ENCODE peak calls at places on chromosome X, in four cellular contexts. One of them, this sample, is unnamed.

GRCh38 chrX:41339148-41339547 is 5.2 kb downstream of the DDX3X start:
- DNase-seq in AG08395: no peak
- DNase-seq in EL: no peak
- DNase-seq in epithelial cell of esophagus: no peak
- DNase-seq in this sample: no peak

GRCh38 chrX:10628906-10629305 is 8.5 kb upstream of the MID1 start:
- DNase-seq in EL: peak
- DNase-seq in AG08395: no peak
- DNase-seq in epithelial cell of esophagus: no peak
- DNase-seq in this sample: no peak

GRCh38 chrX:150044556-150044955 is 106.3 kb upstream of the EOLA2 start:
- DNase-seq in EL: peak
- DNase-seq in epithelial cell of esophagus: peak
- DNase-seq in AG08395: no peak
- DNase-seq in this sample: peak

GRCh38 chrX:71492086-71493065 is 40.5 kb upstream of the OGT start:
- DNase-seq in EL: peak
- DNase-seq in AG08395: peak
- DNase-seq in epithelial cell of esophagus: no peak
- DNase-seq in this sample: peak

GRCh38 chrX:103382893-103383292 is 6.6 kb downstream of the BEX3 start:
- DNase-seq in epithelial cell of esophagus: no peak
- DNase-seq in AG08395: no peak
- DNase-seq in EL: no peak
- DNase-seq in this sample: no peak

GRCh38 chrX:140503230-140503585 is 1.7 kb downstream of the SOX3 start:
- DNase-seq in EL: no peak
- DNase-seq in AG08395: no peak
- DNase-seq in epithelial cell of esophagus: no peak
- DNase-seq in this sample: peak

GRCh38 chrX:47187106-47187677 is 6.4 kb upstream of the UBA1 start:
- DNase-seq in AG08395: no peak
- DNase-seq in EL: no peak
- DNase-seq in epithelial cell of esophagus: no peak
- DNase-seq in this sample: peak

GRCh38 chrX:38117485-38117884 is 103.2 kb downstream of the SRPX start:
- DNase-seq in EL: no peak
- DNase-seq in AG08395: no peak
- DNase-seq in epithelial cell of esophagus: peak
- DNase-seq in this sample: no peak

GRCh38 chrX:97616883-97617510 is 733.3 kb downstream of the RPA4 start:
- DNase-seq in AG08395: peak
- DNase-seq in EL: peak
- DNase-seq in epithelial cell of esophagus: peak
- DNase-seq in this sample: peak

GRCh38 chrX:104195489-104196084 is 29.3 kb downstream of the FAM199X start:
- DNase-seq in EL: peak
- DNase-seq in epithelial cell of esophagus: peak
- DNase-seq in AG08395: peak
- DNase-seq in this sample: peak

GRCh38 chrX:10111364-10112148 is 45.2 kb upstream of the CLCN4 start:
- DNase-seq in AG08395: peak
- DNase-seq in EL: no peak
- DNase-seq in epithelial cell of esophagus: no peak
- DNase-seq in this sample: no peak

GRCh38 chrX:153875391-153876111 is 10.4 kb downstream of the L1CAM start:
- DNase-seq in AG08395: peak
- DNase-seq in EL: peak
- DNase-seq in epithelial cell of esophagus: peak
- DNase-seq in this sample: peak

GRCh38 chrX:349196-349595 is 30.6 kb upstream of the GTPBP6 start:
- DNase-seq in AG08395: no peak
- DNase-seq in epithelial cell of esophagus: no peak
- DNase-seq in EL: no peak
- DNase-seq in this sample: no peak

GRCh38 chrX:50762578-50762977 is 51.4 kb downstream of the SHROOM4 start:
- DNase-seq in AG08395: no peak
- DNase-seq in EL: no peak
- DNase-seq in epithelial cell of esophagus: peak
- DNase-seq in this sample: no peak

GRCh38 chrX:50471390-50471789 is 765 bp upstream of the DGKK start:
- DNase-seq in AG08395: no peak
- DNase-seq in EL: no peak
- DNase-seq in epithelial cell of esophagus: no peak
- DNase-seq in this sample: peak

GRCh38 chrX:132292753-132293152 is 73.5 kb upstream of the RAP2C start:
- DNase-seq in AG08395: peak
- DNase-seq in epithelial cell of esophagus: peak
- DNase-seq in EL: peak
- DNase-seq in this sample: peak

GRCh38 chrX:131704136-131704695 is 160.3 kb downstream of the OR13H1 start:
- DNase-seq in EL: peak
- DNase-seq in AG08395: peak
- DNase-seq in epithelial cell of esophagus: no peak
- DNase-seq in this sample: peak

GRCh38 chrX:7316280-7316679 is 168.3 kb upstream of the PUDP start:
- DNase-seq in EL: no peak
- DNase-seq in epithelial cell of esophagus: peak
- DNase-seq in AG08395: peak
- DNase-seq in this sample: no peak

GRCh38 chrX:17405225-17405969 is 30.4 kb downstream of the NHS start:
- DNase-seq in EL: peak
- DNase-seq in epithelial cell of esophagus: peak
- DNase-seq in AG08395: peak
- DNase-seq in this sample: no peak

GRCh38 chrX:30906726-30907125 is 17.7 kb upstream of the TAB3 start:
- DNase-seq in AG08395: peak
- DNase-seq in EL: peak
- DNase-seq in epithelial cell of esophagus: peak
- DNase-seq in this sample: no peak

GRCh38 chrX:44088755-44089154 is 115.6 kb upstream of the NDP start:
- DNase-seq in EL: no peak
- DNase-seq in AG08395: peak
- DNase-seq in epithelial cell of esophagus: no peak
- DNase-seq in this sample: no peak

GRCh38 chrX:133250184-133251080 is 32.3 kb upstream of the TFDP3 start:
- DNase-seq in AG08395: no peak
- DNase-seq in epithelial cell of esophagus: no peak
- DNase-seq in EL: no peak
- DNase-seq in this sample: peak

GRCh38 chrX:109773374-109773773 is 40.3 kb upstream of the ACSL4 start:
- DNase-seq in epithelial cell of esophagus: no peak
- DNase-seq in EL: no peak
- DNase-seq in AG08395: no peak
- DNase-seq in this sample: no peak

GRCh38 chrX:78540171-78540570 is 119.0 kb downstream of the RTL3 start:
- DNase-seq in EL: peak
- DNase-seq in epithelial cell of esophagus: no peak
- DNase-seq in AG08395: no peak
- DNase-seq in this sample: no peak

GRCh38 chrX:37543324-37543723 is 28.1 kb upstream of the LANCL3 start:
- DNase-seq in EL: no peak
- DNase-seq in epithelial cell of esophagus: no peak
- DNase-seq in AG08395: no peak
- DNase-seq in this sample: no peak

GRCh38 chrX:46589977-46590723 is 16.6 kb downstream of the CHST7 start:
- DNase-seq in AG08395: peak
- DNase-seq in EL: peak
- DNase-seq in epithelial cell of esophagus: peak
- DNase-seq in this sample: no peak

GRCh38 chrX:96568088-96568487 is 116.6 kb upstream of the DIAPH2 start:
- DNase-seq in EL: no peak
- DNase-seq in AG08395: no peak
- DNase-seq in epithelial cell of esophagus: no peak
- DNase-seq in this sample: no peak

GRCh38 chrX:2608638-2609430 is 82.3 kb upstream of the CD99 start:
- DNase-seq in EL: peak
- DNase-seq in AG08395: peak
- DNase-seq in epithelial cell of esophagus: peak
- DNase-seq in this sample: peak

GRCh38 chrX:34638116-34638515 is 19.0 kb downstream of the TMEM47 start:
- DNase-seq in AG08395: peak
- DNase-seq in EL: peak
- DNase-seq in epithelial cell of esophagus: peak
- DNase-seq in this sample: peak

GRCh38 chrX:153557618-153558017 is 40.2 kb downstream of the ATP2B3 start:
- DNase-seq in AG08395: no peak
- DNase-seq in EL: no peak
- DNase-seq in epithelial cell of esophagus: no peak
- DNase-seq in this sample: no peak